ENCODE peak calls at places on chromosomes 7 and 10, in eight cellular contexts. H, O, G, K, X, S, I and B are unnamed samples.

GRCh38 chr7:93558705-93559614 is 15.6 kb downstream of the CALCR start:
- DNase-seq in G (no peak), S (no peak), K (no peak), X (no peak), O (no peak), H (no peak), I (no peak), B (no peak)

GRCh38 chr10:666237-667012 is 23.0 kb downstream of the DIP2C start:
- DNase-seq in O (no peak), I (no peak), K (no peak), X (no peak), G (no peak), H (no peak), S (no peak), B (peak; percentile 6)

GRCh38 chr7:23759556-23760391 is 49.8 kb downstream of the STK31 start:
- DNase-seq in K (no peak), I (peak; percentile 20), H (peak; percentile 3), G (no peak), S (no peak), X (no peak), O (no peak), B (no peak)

GRCh38 chr10:122390271-122390670 is 15.8 kb downstream of the PLEKHA1 start:
- DNase-seq in X (no peak), G (no peak), I (no peak), H (no peak), O (no peak), K (no peak), S (no peak), B (no peak)

GRCh38 chr10:123194056-123194455 is 39.9 kb downstream of the BUB3 start:
- DNase-seq in X (no peak), O (no peak), K (no peak), I (no peak), H (no peak), S (no peak), G (no peak), B (no peak)

GRCh38 chr10:3552281-3552680 is 232.7 kb downstream of the KLF6 start:
- DNase-seq in O (no peak), S (no peak), G (no peak), X (no peak), H (no peak), K (no peak), I (no peak), B (no peak)

GRCh38 chr7:43636093-43636492 is 53.2 kb downstream of the STK17A start:
- DNase-seq in X (no peak), O (no peak), H (peak; percentile 78), I (peak; percentile 59), K (no peak), S (peak; percentile 15), G (peak; percentile 42), B (no peak)

GRCh38 chr7:30003098-30003497 is 13.5 kb upstream of the SCRN1 start:
- DNase-seq in X (no peak), H (no peak), G (no peak), S (no peak), O (no peak), K (no peak), I (no peak), B (no peak)

GRCh38 chr10:77513783-77514331 is 123.8 kb downstream of the KCNMA1 start:
- DNase-seq in O (no peak), I (peak; percentile 70), H (peak; percentile 91), K (no peak), G (peak; percentile 93), X (no peak), S (peak; percentile 91), B (no peak)

GRCh38 chr10:5735119-5735518 is 50.5 kb downstream of the TASOR2 start:
- DNase-seq in G (no peak), K (no peak), I (no peak), H (no peak), O (no peak), S (no peak), X (no peak), B (no peak)

GRCh38 chr10:45675388-45675787 is 2.8 kb upstream of the ZFAND4 start:
- DNase-seq in G (no peak), I (no peak), H (no peak), S (no peak), K (no peak), O (no peak), X (no peak), B (no peak)

GRCh38 chr10:45673074-45673628 is 579 bp upstream of the ZFAND4 start:
- DNase-seq in S (no peak), H (no peak), X (no peak), I (no peak), O (no peak), K (no peak), G (no peak), B (no peak)

GRCh38 chr10:45672201-45673073 is at the start of gene ZFAND4:
- DNase-seq in I (peak; percentile 99), S (peak; percentile 97), K (peak; percentile 97), X (peak; percentile 99), O (peak; percentile 92), G (peak; percentile 94), H (peak; percentile 94), B (peak; percentile 97)
- TF ChIP-seq CTCF in I (peak; percentile 42), S (peak; percentile 27), K (peak; percentile 74), X (peak; percentile 83), O (peak; percentile 68), G (peak; percentile 79), H (peak; percentile 76), B (peak; percentile 71)

DNA sequence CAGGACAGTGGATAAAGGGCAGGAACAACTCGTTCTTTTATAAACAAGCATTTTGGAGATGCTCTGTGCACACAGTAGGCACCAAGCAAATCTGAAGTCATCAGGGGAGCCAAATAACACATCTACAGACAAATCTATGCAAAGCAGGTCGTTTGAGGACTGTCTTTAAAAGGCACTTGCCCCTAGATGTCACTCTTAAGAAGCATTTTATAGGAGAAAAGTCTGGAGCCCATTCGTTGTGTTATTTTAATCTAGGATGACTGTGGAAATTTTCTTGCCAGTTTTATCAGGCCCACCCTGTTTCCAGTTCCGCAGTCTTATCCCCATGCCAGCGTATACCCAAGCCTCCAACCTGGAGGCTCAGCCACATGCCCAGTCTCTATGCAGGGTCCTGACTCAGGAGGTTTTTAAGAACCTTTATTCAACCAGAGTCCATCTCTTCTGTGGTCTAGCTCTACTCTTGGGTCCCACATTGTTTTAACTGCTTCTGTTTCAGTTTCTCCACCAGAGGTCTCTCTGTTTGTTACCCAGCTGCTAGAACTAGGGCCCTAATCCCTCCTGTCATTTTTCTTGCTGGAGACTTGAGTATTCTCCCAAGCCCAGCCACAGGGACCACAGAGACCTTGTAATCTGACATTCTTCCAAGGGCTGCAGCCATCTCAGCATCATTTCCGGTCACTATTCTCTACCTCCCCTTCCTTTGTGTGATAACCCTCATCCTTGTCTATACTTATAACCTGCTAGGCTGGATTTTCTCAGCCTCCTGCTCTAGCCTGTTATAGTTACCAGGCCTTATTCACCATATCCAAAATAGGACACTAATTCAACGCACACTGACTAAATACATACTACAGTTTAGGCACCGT is 26.7 kb downstream of the PIK3CG start:
- DNase-seq in K (no peak), X (no peak), S (no peak), I (peak; percentile 17), H (no peak), O (no peak), G (no peak), B (no peak)
- TF ChIP-seq CTCF in K (no peak), X (no peak), S (no peak), I (peak; percentile 22), H (no peak), O (no peak), G (peak; percentile 30), B (peak; percentile 10)

GRCh38 chr7:78783179-78783962 is 670.1 kb downstream of the MAGI2 start:
- DNase-seq in S (no peak), G (no peak), O (no peak), K (no peak), H (no peak), X (no peak), I (no peak), B (no peak)
- TF ChIP-seq CTCF in S (no peak), G (no peak), O (no peak), K (no peak), H (no peak), X (no peak), I (no peak), B (no peak)

GRCh38 chr7:99275496-99275895 is 2.9 kb downstream of the MYH16 start:
- DNase-seq in I (no peak), K (no peak), S (no peak), G (no peak), X (no peak), O (no peak), H (no peak), B (no peak)

GRCh38 chr7:99272476-99273045 is at the start of gene MYH16:
- DNase-seq in H (peak; percentile 57), K (no peak), O (no peak), I (no peak), G (no peak), X (no peak), S (no peak), B (no peak)

DNA sequence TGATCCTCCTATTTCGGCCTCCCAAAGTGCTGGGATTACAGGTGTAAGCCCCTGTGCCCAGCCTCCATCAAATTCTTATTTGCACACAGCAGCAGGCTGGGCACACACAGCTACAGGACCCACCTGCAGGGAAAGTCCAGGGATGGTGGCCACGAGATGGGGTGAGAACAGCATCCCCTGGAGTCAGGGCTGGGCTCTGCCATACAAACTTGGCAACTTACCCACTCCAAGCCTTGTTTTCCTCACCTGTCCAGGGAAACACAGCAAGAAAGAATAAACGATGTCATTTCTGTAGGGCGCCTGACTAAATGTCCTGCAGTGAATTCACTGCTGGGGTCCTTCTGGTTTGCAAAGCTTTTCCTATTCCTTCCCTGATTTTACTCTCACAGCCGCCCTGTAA is 5.5 kb downstream of the MYH16 start:
- DNase-seq in I (no peak), S (no peak), K (no peak), O (no peak), H (no peak), G (no peak), X (no peak), B (no peak)
- TF ChIP-seq CTCF in I (no peak), S (no peak), K (peak; percentile 35), O (no peak), H (no peak), G (no peak), X (no peak), B (no peak)